ENCODE peak calls at places on chromosomes 5 and 9, in four cellular contexts. W is cardiac fibroblast, N is fibroblast of the aortic adventitia, M is endodermal cell. D is an unnamed sample.

GRCh38 chr5:37567566-37567965 is 188.4 kb downstream of the WDR70 start:
- DNase-seq in M (no peak), N (no peak), W (no peak), D (no peak)

GRCh38 chr9:123465304-123465703 is 109.3 kb downstream of the CRB2 start:
- DNase-seq in N (no peak), M (no peak), W (no peak), D (no peak)

GRCh38 chr9:133113928-133114351 is 7.1 kb downstream of the RALGDS start:
- DNase-seq in M (no peak), N (no peak), W (no peak), D (no peak)

GRCh38 chr9:93667006-93667405 is 90.6 kb downstream of the PHF2 start:
- DNase-seq in N (no peak), W (no peak), M (peak; percentile 28), D (no peak)

GRCh38 chr9:98850851-98851729 is 43.6 kb downstream of the GALNT12 start:
- DNase-seq in N (no peak), M (peak; percentile 90), W (no peak), D (no peak)

GRCh38 chr9:120997502-120997901 is 52.6 kb downstream of the C5 start:
- DNase-seq in W (no peak), M (no peak), N (no peak), D (no peak)

GRCh38 chr5:172769324-172769597 is 1.7 kb downstream of the DUSP1 start:
- DNase-seq in M (no peak), N (no peak), W (no peak), D (no peak)

GRCh38 chr5:45355189-45355992 is 340.8 kb downstream of the HCN1 start:
- DNase-seq in N (no peak), W (no peak), M (no peak), D (no peak)

GRCh38 chr5:137706841-137707240 is 29.0 kb downstream of the KLHL3 start:
- DNase-seq in W (peak; percentile 72), M (no peak), N (no peak), D (peak; percentile 24)

GRCh38 chr9:93488239-93488638 is 34.9 kb upstream of the FAM120AOS start:
- DNase-seq in N (no peak), W (no peak), M (no peak), D (no peak)

GRCh38 chr9:128249914-128250838 is 25.6 kb downstream of the GOLGA2 start:
- DNase-seq in M (peak; percentile 99), N (peak; percentile 50), W (peak; percentile 64), D (peak; percentile 84)

GRCh38 chr5:127699416-127699815 is 3.8 kb upstream of the CCDC192 start:
- DNase-seq in M (no peak), N (no peak), W (no peak), D (peak; percentile 62)

GRCh38 chr5:136082390-136083193 is 50.1 kb upstream of the SMAD5 start:
- DNase-seq in N (peak; percentile 85), M (peak; percentile 91), W (peak; percentile 84), D (peak; percentile 87)

GRCh38 chr5:136080483-136081180 is 51.8 kb downstream of the TGFBI start:
- DNase-seq in M (peak; percentile 93), W (peak; percentile 98), N (peak; percentile 90), D (peak; percentile 92)

GRCh38 chr5:136081192-136081591 is 51.5 kb upstream of the SMAD5 start:
- DNase-seq in N (no peak), W (no peak), M (peak; percentile 11), D (no peak)

GRCh38 chr5:136079195-136079985 is 50.6 kb downstream of the TGFBI start:
- DNase-seq in W (no peak), N (no peak), M (peak; percentile 81), D (no peak)

GRCh38 chr5:136080113-136080482 is 51.3 kb downstream of the TGFBI start:
- DNase-seq in W (no peak), M (no peak), N (no peak), D (no peak)
- H3K4me3 ChIP-seq in W (peak overlapping the region; percentile 57), M (peak overlapping the region; percentile 71), N (peak overlapping the region; percentile 44), D (peak overlapping the region; percentile 65)

DNA sequence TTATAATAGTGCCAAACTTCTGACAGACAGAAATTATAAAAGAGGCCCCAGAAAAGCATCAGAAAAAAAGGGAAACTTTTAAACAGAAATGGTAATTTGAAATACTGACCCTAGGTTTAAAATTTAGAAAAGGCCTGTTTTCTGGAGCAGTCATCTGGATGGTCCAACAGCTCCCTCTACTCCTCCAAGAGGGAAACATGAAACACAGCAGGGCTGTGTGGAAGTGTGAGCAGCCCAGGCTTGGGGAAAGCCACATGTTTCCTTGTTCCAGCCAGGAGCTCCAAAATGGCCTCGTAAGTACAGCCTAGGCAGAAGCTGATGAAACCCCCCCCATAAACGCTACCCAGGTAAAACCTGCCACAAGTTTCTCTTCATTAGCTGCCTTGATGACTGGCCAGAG is 499.3 kb upstream of the ADAMTS16 start:
- DNase-seq in M (peak; percentile 80), W (no peak), N (peak; percentile 48), D (peak; percentile 10)
- TF ChIP-seq CTCF in M (peak; percentile 66), W (no peak), N (peak; percentile 49), D (peak; percentile 35)

DNA sequence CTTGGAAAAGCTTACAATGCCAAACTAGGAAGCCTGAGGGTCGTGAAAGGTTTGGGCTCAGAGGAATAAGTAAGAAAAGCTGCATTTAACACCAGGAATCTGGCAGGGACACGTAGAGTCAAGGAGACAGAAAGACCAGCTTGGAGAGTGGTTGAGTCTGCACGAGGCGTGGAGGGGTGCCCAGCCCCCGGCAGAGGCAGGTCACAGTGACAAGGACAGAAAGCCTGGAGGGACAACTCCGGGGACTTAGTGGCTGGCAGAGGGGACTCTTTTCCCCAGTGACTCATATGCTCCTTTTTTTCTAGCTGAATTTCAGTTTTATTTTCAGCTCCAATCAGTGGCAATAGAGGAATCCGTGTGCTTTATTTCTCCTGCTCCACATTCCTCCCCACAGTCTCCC is 80.6 kb downstream of the KCNIP1 start:
- DNase-seq in N (no peak), M (no peak), W (no peak), D (no peak)
- H3K4me3 ChIP-seq in N (no peak overlapping the region), M (no peak overlapping the region), W (no peak overlapping the region), D (no peak overlapping the region)

GRCh38 chr9:82570226-82570625 is 492.7 kb downstream of the RASEF start:
- DNase-seq in W (no peak), N (no peak), M (no peak), D (no peak)
- TF ChIP-seq CTCF in W (no peak), N (no peak), M (peak; percentile 33), D (peak; percentile 31)

DNA sequence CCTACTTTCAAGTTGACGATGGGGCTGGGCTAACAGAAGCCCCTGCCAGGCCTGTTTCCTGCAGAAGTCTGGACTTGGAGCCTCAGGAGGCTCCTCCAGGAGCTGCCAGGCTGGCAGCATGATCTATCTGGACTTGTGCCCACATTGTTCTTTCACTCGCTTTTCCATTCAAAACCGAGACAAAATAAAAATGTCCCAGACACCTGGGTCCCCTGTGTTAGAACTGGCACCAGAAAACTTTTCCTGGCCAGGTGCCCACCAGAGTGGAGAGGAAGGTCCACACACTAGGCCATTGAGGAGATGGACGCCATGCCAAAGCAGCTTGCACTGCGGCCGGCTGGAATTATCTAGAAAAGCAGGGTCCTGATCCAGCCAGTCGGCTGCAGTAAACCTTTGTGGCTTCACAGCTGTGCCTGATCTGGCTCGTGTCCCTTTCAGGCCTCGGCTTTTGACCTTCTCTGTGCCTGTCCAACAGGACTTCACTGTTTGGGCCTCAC is 78.2 kb downstream of the GCNT1 start:
- DNase-seq in N (no peak), M (no peak), W (no peak), D (no peak)
- H3K4me3 ChIP-seq in N (no peak overlapping the region), M (no peak overlapping the region), W (no peak overlapping the region), D (no peak overlapping the region)